ENCODE peak calls at places on chromosomes 4 and X, in nine cellular contexts. O, T, L, B, U, E, G, P and A are unnamed samples. For H3K4me1, the result is how much of the 10 kb centered on the place peaks cover.

GRCh38 chr4:173526034-173526482 is 4.0 kb downstream of the HAND2 start:
- DNase-seq in O (no peak), T (no peak), L (no peak), B (no peak), U (no peak), E (no peak), G (peak), P (no peak), A (no peak)

GRCh38 chr4:111128327-111128726 is 505.4 kb upstream of the PITX2 start:
- DNase-seq in O (no peak), T (no peak), L (no peak), B (no peak), U (no peak), E (no peak), G (no peak), P (no peak), A (no peak)

GRCh38 chrX:126580877-126581276 is 28.3 kb upstream of the DCAF12L1 start:
- DNase-seq in O (no peak), T (no peak), L (no peak), B (no peak), U (no peak), E (no peak), G (peak), P (no peak), A (no peak)

GRCh38 chr4:163755013-163755412 is 260.5 kb downstream of the TMA16 start:
- DNase-seq in O (peak), T (no peak), L (no peak), B (peak), U (no peak), E (no peak), G (no peak), P (no peak), A (no peak)

GRCh38 chrX:48461830-48462229 is 8.2 kb downstream of the SLC38A5 start:
- DNase-seq in O (no peak), T (no peak), L (peak), B (no peak), U (no peak), E (no peak), G (no peak), P (no peak), A (no peak)

GRCh38 chr4:44629280-44629866 is 22.1 kb downstream of the YIPF7 start:
- DNase-seq in O (peak), T (peak), L (no peak), B (peak), U (no peak), E (no peak), G (peak), P (peak), A (peak)

GRCh38 chrX:155031657-155032056 is 5.0 kb downstream of the FUNDC2 start:
- DNase-seq in O (no peak), T (no peak), L (no peak), B (no peak), U (no peak), E (no peak), G (no peak), P (no peak), A (no peak)

GRCh38 chr4:176792348-176793059 is at the start of gene VEGFC:
- DNase-seq in O (peak), T (peak), L (peak), B (no peak), U (no peak), E (peak), G (peak), P (peak), A (peak)

GRCh38 chrX:154380153-154380552 is 1.1 kb downstream of the EMD start:
- DNase-seq in O (no peak), T (peak), L (no peak), B (no peak), U (no peak), E (no peak), G (peak), P (no peak), A (no peak)

GRCh38 chr4:3836802-3837601 is 70.8 kb downstream of the ADRA2C start:
- DNase-seq in O (peak), T (no peak), L (peak), B (no peak), U (no peak), E (no peak), G (no peak), P (no peak), A (no peak)

GRCh38 chr4:170014359-170015008 is 11.7 kb downstream of the MFAP3L start:
- DNase-seq in O (no peak), T (no peak), L (no peak), B (no peak), U (no peak), E (no peak), G (peak), P (no peak), A (no peak)

GRCh38 chrX:68375803-68376202 is 57.5 kb downstream of the OPHN1 start:
- DNase-seq in O (no peak), T (no peak), L (no peak), B (no peak), U (no peak), E (no peak), G (no peak), P (no peak), A (no peak)

GRCh38 chrX:11193035-11193469 is 81.9 kb downstream of the HCCS start:
- DNase-seq in O (peak), T (no peak), L (no peak), B (no peak), U (no peak), E (no peak), G (no peak), P (no peak), A (no peak)

GRCh38 chrX:15468036-15468435 is 25.1 kb downstream of the PIR start:
- DNase-seq in O (peak), T (peak), L (peak), B (no peak), U (peak), E (no peak), G (no peak), P (no peak), A (no peak)

GRCh38 chr4:1503583-1504471 is 97.6 kb upstream of the NKX1-1 start:
- DNase-seq in O (no peak), T (peak), L (peak), B (no peak), U (no peak), E (peak), G (no peak), P (peak), A (no peak)

GRCh38 chr4:1502976-1503375 is 96.7 kb upstream of the NKX1-1 start:
- DNase-seq in O (no peak), T (peak), L (peak), B (no peak), U (no peak), E (peak), G (no peak), P (peak), A (no peak)

GRCh38 chr4:1505511-1506451 is 99.5 kb upstream of the NKX1-1 start:
- DNase-seq in O (no peak), T (no peak), L (peak), B (no peak), U (no peak), E (no peak), G (no peak), P (peak), A (no peak)

GRCh38 chr4:1506956-1507721 is 100.9 kb upstream of the NKX1-1 start:
- DNase-seq in O (no peak), T (no peak), L (peak), B (no peak), U (no peak), E (peak), G (no peak), P (no peak), A (no peak)

DNA sequence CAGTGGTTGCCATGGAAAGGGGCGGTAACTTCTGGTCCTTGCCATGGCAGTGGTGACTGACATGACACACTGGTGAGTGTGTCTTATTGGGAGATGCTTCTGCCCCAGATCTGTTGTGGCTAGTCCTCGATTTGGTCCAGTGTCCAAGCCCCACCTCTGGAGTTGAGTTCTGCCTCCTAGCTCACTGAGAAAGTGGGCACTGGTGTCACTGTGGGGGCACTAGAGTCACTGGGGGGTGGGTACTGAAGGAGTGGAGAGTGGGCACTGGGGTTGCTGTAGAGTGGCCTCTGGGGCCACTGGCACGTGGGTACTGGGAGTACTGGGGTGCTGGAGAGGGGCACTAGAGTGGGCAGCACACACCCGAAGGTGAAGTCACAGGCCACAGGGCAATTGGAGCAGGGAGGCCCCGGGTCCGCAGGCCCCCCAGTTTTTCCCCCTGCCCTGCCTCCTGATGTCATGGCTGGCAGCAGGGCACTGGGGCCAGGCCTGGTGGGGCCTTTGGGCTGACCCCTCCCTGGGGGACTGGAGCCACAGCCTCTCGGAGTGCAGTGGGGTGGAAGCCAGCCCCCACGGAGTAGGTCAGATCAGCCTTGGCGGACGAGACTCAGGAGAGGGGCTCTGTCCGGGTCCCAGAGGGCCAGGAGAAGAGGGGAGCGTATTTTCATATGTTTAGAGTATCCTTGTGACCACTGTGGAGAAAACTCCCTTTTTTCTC is 98.7 kb upstream of the NKX1-1 start:
- DNase-seq in O (no peak), T (no peak), L (peak), B (no peak), U (no peak), E (no peak), G (no peak), P (no peak), A (no peak)
- H3K4me1 ChIP-seq in O (under half), T (under half), L (under half), B (under half), U (under half), E (under half), G (under half), P (under half), A (under half)

DNA sequence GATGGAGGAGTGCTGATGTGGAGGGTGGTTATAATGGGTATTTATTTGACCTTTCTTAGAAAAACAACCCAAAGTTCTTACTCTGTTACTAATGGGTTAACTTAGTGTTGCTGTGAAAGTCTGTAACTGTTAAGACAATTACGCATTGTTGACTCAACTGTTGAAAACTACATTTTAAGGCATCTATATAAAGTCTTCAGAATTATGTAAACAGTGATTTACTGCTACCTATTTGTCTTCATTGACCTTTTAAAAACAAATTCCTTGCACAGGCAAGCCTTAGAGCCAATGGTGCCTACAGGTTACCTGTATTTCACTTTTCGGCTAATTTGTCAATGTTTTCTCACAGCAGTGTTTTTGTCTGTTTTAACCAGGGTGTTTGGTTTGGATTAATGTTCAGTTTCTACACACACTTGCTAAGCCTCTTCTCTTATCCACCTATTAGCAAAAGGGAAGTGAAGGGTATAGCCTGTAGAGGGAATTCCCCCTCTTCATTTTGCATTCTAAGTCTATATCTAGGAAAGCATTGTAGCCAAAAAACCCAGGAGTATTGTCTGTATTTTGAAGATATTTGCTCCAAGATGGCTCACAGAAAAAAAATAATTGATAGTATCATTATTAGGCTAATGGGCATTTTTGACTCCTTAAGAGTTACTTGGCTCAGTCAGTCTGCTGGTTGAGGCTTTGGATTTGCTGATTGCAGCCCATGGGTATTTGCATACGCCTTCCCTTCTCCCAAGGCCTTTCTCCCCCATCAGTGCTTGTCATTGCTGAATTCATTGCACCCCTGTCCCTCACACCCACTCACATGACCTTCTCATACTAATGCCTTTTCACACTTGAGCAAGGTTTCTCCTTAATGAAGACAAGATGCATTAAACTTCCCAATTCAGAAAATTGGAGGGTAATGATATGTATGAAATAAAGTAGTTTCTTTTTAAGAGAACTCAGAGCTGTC is 30.5 kb downstream of the AFF1 start:
- DNase-seq in O (peak), T (no peak), L (no peak), B (no peak), U (no peak), E (no peak), G (no peak), P (no peak), A (no peak)
- H3K4me1 ChIP-seq in O (half or more), T (under half), L (under half), B (under half), U (under half), E (under half), G (under half), P (under half), A (under half)

GRCh38 chr4:139018971-139019758 is 3.6 kb downstream of the NOCT start:
- DNase-seq in O (no peak), T (no peak), L (no peak), B (no peak), U (no peak), E (no peak), G (no peak), P (no peak), A (no peak)
- H3K4me1 ChIP-seq in O (under half), T (half or more), L (under half), B (under half), U (under half), E (under half), G (under half), P (under half), A (under half)

GRCh38 chr4:37988670-37989069 is 28.5 kb downstream of the PTTG2 start:
- DNase-seq in O (no peak), T (no peak), L (no peak), B (no peak), U (no peak), E (no peak), G (no peak), P (no peak), A (no peak)
- H3K4me1 ChIP-seq in O (under half), T (under half), L (under half), B (under half), U (under half), E (under half), G (under half), P (under half), A (under half)

DNA sequence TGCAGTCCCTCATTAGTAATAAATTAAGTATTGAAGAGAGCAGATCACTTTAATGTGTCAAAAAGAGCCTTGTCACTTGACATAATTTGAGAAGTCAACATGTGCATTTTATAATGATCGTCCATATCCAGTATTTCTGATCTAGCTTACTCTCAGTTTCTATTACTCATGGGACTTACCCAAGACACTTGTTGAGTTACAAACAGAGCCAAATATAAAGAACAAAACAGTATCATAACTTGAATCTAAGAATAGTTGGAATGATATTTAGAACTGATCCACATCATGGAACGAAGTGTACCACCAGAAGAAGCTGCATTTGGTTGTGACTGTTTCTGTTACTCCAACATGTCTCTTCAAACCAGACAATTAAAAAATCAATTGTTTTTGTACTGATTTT is 54.6 kb downstream of the SLITRK4 start:
- DNase-seq in O (no peak), T (no peak), L (no peak), B (no peak), U (no peak), E (no peak), G (no peak), P (no peak), A (no peak)
- H3K4me1 ChIP-seq in O (under half), T (under half), L (under half), B (under half), U (under half), E (under half), G (under half), P (under half), A (under half)

DNA sequence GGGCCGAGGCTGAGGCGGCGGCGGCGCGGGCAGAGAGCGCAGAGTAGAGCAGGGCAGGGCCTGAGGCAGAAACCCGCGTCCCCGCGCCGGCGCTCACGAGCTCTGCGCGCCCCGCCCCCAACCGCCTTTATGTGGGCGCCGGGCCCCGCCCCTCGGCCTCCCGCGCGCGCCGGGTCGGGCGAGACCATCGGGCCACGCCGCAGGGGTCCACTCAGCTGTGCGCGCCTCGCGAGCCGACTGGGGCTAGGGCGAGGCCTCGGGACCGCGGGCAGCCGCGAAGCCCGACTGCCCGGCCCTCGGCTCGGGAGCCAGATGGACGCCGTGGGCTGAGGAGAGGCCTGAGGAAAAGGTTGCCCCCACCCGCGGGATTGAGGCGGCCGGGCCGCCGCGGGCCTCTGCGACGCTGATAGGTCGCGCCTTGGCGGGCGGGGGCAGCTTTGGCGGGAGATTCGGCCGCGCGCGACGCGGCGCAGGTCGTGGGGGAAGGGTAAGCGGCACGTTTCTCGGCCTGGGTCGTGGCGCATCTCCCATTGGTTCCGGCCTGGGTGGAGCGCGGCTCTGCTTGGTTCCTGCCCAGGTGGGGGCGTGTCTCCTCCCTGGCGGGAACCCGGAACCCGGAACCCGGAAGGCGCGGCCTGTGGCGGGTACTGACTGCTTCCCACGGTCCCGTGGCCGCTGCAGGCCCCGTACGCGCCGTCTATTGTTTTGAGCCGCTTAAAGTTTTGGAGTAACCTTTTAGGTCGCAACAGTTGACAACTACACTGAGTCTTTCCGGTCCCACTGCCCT is at the start of gene SLBP:
- DNase-seq in O (peak), T (peak), L (peak), B (peak), U (peak), E (peak), G (peak), P (peak), A (peak)
- H3K4me1 ChIP-seq in O (under half), T (half or more), L (under half), B (half or more), U (under half), E (half or more), G (under half), P (under half), A (under half)

GRCh38 chr4:168840386-168840763 is 169.7 kb downstream of the CBR4 start:
- DNase-seq in O (no peak), T (no peak), L (no peak), B (no peak), U (no peak), E (no peak), G (no peak), P (no peak), A (no peak)

GRCh38 chr4:168843635-168844034 is 166.4 kb downstream of the CBR4 start:
- DNase-seq in O (no peak), T (no peak), L (no peak), B (no peak), U (no peak), E (no peak), G (no peak), P (no peak), A (no peak)

GRCh38 chr4:168840988-168841681 is 168.9 kb downstream of the CBR4 start:
- DNase-seq in O (no peak), T (peak), L (no peak), B (no peak), U (no peak), E (no peak), G (peak), P (no peak), A (no peak)

GRCh38 chr4:168841682-168842019 is 168.4 kb downstream of the CBR4 start:
- DNase-seq in O (no peak), T (no peak), L (no peak), B (no peak), U (no peak), E (no peak), G (no peak), P (no peak), A (no peak)

GRCh38 chr4:168842186-168842585 is 167.9 kb downstream of the CBR4 start:
- DNase-seq in O (no peak), T (no peak), L (no peak), B (no peak), U (no peak), E (no peak), G (no peak), P (no peak), A (no peak)
- H3K4me1 ChIP-seq in O (under half), T (under half), L (half or more), B (under half), U (half or more), E (half or more), G (under half), P (under half), A (under half)

GRCh38 chr4:1174941-1175634 is 2.7 kb upstream of the SPON2 start:
- DNase-seq in O (no peak), T (peak), L (peak), B (no peak), U (no peak), E (no peak), G (no peak), P (no peak), A (no peak)

GRCh38 chr4:1172228-1172851 is at the start of gene SPON2:
- DNase-seq in O (no peak), T (peak), L (peak), B (no peak), U (no peak), E (no peak), G (peak), P (no peak), A (no peak)

GRCh38 chr4:1170805-1171305 is 1.5 kb downstream of the SPON2 start:
- DNase-seq in O (no peak), T (peak), L (peak), B (no peak), U (no peak), E (no peak), G (peak), P (no peak), A (no peak)

GRCh38 chr4:1171306-1172227 is 816 bp downstream of the SPON2 start:
- DNase-seq in O (no peak), T (peak), L (peak), B (peak), U (no peak), E (no peak), G (peak), P (peak), A (peak)

GRCh38 chr4:1172971-1173757 is 781 bp upstream of the SPON2 start:
- DNase-seq in O (no peak), T (peak), L (peak), B (no peak), U (no peak), E (no peak), G (peak), P (no peak), A (peak)
- H3K4me1 ChIP-seq in O (under half), T (under half), L (half or more), B (under half), U (under half), E (half or more), G (under half), P (under half), A (under half)